ENCODE peak calls at places on chromosome 12, in seven cellular contexts. P is foreskin fibroblast, C is lower leg skin, K is RWPE2, Y is epithelial cell of esophagus, L is uterus, V is astrocyte of the spinal cord. M is an unnamed sample.

GRCh38 chr12:52198454-52199215 is 6.8 kb upstream of the KRT80 start:
- DNase-seq in Y (no peak), C (no peak), L (no peak), K (no peak), P (no peak), V (no peak), M (no peak)

GRCh38 chr12:123942277-123942653 is 30.4 kb downstream of the CCDC92 start:
- DNase-seq in L (no peak), Y (peak; percentile 20), P (peak; percentile 90), V (peak; percentile 86), K (no peak), C (no peak), M (peak; percentile 24)

GRCh38 chr12:80187660-80188090 is 88.3 kb downstream of the OTOGL start:
- DNase-seq in Y (peak; percentile 20), L (peak; percentile 14), C (no peak), P (peak; percentile 68), K (no peak), V (peak; percentile 56), M (no peak)

GRCh38 chr12:115879354-115879753 is 398.1 kb downstream of the MED13L start:
- DNase-seq in Y (no peak), L (no peak), V (no peak), K (no peak), P (no peak), C (no peak), M (no peak)

GRCh38 chr12:122533841-122534240 is 6.8 kb downstream of the KNTC1 start:
- DNase-seq in V (no peak), K (no peak), P (no peak), Y (no peak), C (no peak), L (no peak), M (no peak)

GRCh38 chr12:96166765-96167164 is 27.4 kb upstream of the ELK3 start:
- DNase-seq in L (no peak), C (no peak), Y (no peak), P (no peak), K (no peak), V (no peak), M (no peak)

GRCh38 chr12:20426191-20426590 is 57.9 kb downstream of the PDE3A start:
- DNase-seq in P (peak; percentile 3), V (no peak), K (no peak), C (peak; percentile 46), L (peak; percentile 53), Y (no peak), M (no peak)

GRCh38 chr12:47882796-47883546 is 21.8 kb downstream of the VDR start:
- DNase-seq in Y (peak; percentile 42), C (no peak), K (peak; percentile 45), L (no peak), P (no peak), V (no peak), M (no peak)

GRCh38 chr12:64757778-64758177 is 1.4 kb downstream of the GNS start:
- DNase-seq in C (no peak), K (no peak), Y (peak; percentile 25), P (no peak), L (no peak), V (no peak), M (no peak)

GRCh38 chr12:2536724-2537123 is 258.0 kb upstream of the FKBP4 start:
- DNase-seq in Y (no peak), P (no peak), K (no peak), V (no peak), L (no peak), C (no peak), M (no peak)

GRCh38 chr12:106897082-106897481 is 58.6 kb upstream of the TMEM263 start:
- DNase-seq in L (no peak), V (peak; percentile 16), K (no peak), P (no peak), Y (no peak), C (no peak), M (no peak)

GRCh38 chr12:52442600-52443061 is 8.5 kb upstream of the KRT75 start:
- DNase-seq in P (peak; percentile 10), Y (peak; percentile 95), K (peak; percentile 95), L (no peak), V (peak; percentile 67), C (no peak), M (no peak)

GRCh38 chr12:49868952-49869815 is 26.3 kb upstream of the BCDIN3D start:
- DNase-seq in K (no peak), Y (no peak), P (peak; percentile 90), V (peak; percentile 82), L (peak; percentile 97), C (peak; percentile 47), M (peak; percentile 86)

GRCh38 chr12:30796891-30797371 is 42.2 kb upstream of the CAPRIN2 start:
- DNase-seq in C (no peak), Y (peak; percentile 35), K (no peak), L (no peak), V (peak; percentile 45), P (peak; percentile 52), M (no peak)

GRCh38 chr12:107326237-107326636 is 232.9 kb upstream of the CRY1 start:
- DNase-seq in C (no peak), Y (no peak), L (no peak), P (no peak), V (no peak), K (no peak), M (no peak)

GRCh38 chr12:4477133-4477532 is 31.5 kb upstream of the FGF6 start:
- DNase-seq in K (no peak), V (no peak), L (no peak), P (no peak), Y (peak; percentile 13), C (no peak), M (no peak)

GRCh38 chr12:106282457-106283097 is 20.0 kb upstream of the TCP11L2 start:
- DNase-seq in P (peak; percentile 43), K (no peak), L (peak; percentile 32), C (peak; percentile 18), Y (peak; percentile 91), V (peak; percentile 46), M (no peak)

GRCh38 chr12:14417717-14418116 is 52.2 kb downstream of the ATF7IP start:
- DNase-seq in V (peak; percentile 94), K (no peak), L (peak; percentile 29), C (peak; percentile 35), Y (peak; percentile 88), P (peak; percentile 84), M (peak; percentile 25)

GRCh38 chr12:10140001-10140400 is 10.0 kb upstream of the CLEC7A start:
- DNase-seq in V (peak; percentile 71), P (peak; percentile 17), C (no peak), L (no peak), Y (peak; percentile 75), K (no peak), M (no peak)

GRCh38 chr12:92470608-92471021 is 232.2 kb upstream of the PLEKHG7 start:
- DNase-seq in Y (peak; percentile 24), P (no peak), C (no peak), K (no peak), V (no peak), L (no peak), M (no peak)

GRCh38 chr12:65891987-65892481 is 67.8 kb downstream of the HMGA2 start:
- DNase-seq in L (peak; percentile 76), P (peak; percentile 97), Y (peak; percentile 93), V (peak; percentile 99), C (peak; percentile 91), K (peak; percentile 79), M (peak; percentile 99)
- H3K4me3 ChIP-seq in L (no peak overlapping the region), P (peak overlapping the region; percentile 40), Y (no peak overlapping the region), V (no peak overlapping the region), C (no peak overlapping the region), K (no peak overlapping the region), M (peak overlapping the region; percentile 16)

GRCh38 chr12:16076970-16077527 is 165.9 kb downstream of the DERA start:
- DNase-seq in V (no peak), C (no peak), Y (no peak), L (no peak), K (no peak), P (no peak), M (no peak)

GRCh38 chr12:16075887-16076286 is 164.8 kb downstream of the DERA start:
- DNase-seq in V (no peak), L (no peak), C (no peak), P (no peak), K (no peak), Y (no peak), M (no peak)

DNA sequence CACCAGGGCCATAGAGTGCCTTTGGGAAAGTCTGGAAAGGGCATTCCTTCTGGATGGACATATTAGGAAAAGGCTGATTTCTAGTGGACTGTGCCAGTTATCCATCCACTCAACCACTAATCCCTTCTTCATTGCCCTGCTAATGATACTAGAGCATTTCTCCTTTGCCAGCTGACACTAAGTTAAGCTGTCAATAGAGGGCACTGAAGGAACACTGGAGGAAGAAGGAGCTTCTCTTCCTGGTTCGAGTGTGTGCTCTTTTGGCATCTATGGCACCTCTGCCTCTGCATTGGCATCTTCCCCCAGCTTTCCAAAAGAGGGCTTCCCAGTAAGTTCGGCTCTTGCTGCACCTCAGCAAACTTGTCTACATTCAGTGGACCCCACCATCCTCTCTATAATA is 165.4 kb downstream of the DERA start:
- DNase-seq in Y (peak; percentile 63), C (no peak), L (no peak), V (peak; percentile 11), K (no peak), P (peak; percentile 3), M (no peak)
- TF ChIP-seq CTCF in Y (peak; percentile 77), C (no peak), L (no peak), V (peak; percentile 37), K (no peak), P (peak; percentile 27), M (peak; percentile 40)

DNA sequence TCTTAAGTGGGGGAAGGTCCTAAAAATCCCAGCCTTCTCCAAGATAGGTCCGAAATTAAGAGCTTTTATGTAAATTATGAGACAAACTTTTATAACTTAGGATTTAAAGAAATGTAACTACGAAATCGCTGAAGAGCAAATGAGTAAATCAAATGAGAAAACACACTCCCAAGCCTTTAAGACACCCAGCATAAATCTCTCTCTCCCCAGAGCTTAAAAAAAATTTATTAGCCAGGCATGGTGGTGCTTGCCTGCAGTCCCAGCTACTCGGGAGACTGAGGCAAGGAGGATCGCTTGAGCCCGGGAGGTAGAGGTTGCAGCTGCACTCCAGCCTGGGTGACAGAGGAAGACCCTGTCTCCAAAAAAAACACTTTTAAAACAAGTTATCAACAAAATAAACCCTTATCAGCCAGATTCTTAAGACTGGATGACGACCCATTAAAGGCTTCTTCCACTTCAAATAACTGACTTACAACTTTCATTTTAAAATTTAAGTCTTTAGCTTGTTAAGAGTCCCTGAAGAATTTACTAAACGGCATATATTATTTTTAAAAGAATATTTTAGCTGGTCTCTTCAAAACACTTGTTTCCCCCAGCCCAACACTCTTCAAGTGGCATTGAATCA is 3.2 kb downstream of the PTGES3 start:
- DNase-seq in L (no peak), V (no peak), K (no peak), Y (no peak), P (no peak), C (no peak), M (no peak)
- H3K4me3 ChIP-seq in L (peak overlapping the region; percentile 21), V (peak overlapping the region; percentile 27), K (peak overlapping the region; percentile 65), Y (peak overlapping the region; percentile 99), P (peak overlapping the region; percentile 37), C (no peak overlapping the region), M (peak overlapping the region; percentile 7)

GRCh38 chr12:27969901-27970390 is 2.6 kb downstream of the PTHLH start:
- DNase-seq in C (no peak), L (peak; percentile 40), P (no peak), K (peak; percentile 68), Y (peak; percentile 90), V (peak; percentile 57), M (no peak)

GRCh38 chr12:27969011-27969900 is 3.3 kb downstream of the PTHLH start:
- DNase-seq in L (peak; percentile 16), Y (peak; percentile 47), C (no peak), K (no peak), V (peak; percentile 28), P (no peak), M (no peak)

GRCh38 chr12:27971606-27972005 is 927 bp downstream of the PTHLH start:
- DNase-seq in P (no peak), V (no peak), K (no peak), Y (no peak), C (no peak), L (no peak), M (no peak)

GRCh38 chr12:27970981-27971489 is 1.5 kb downstream of the PTHLH start:
- DNase-seq in C (no peak), P (no peak), V (peak; percentile 19), K (no peak), L (no peak), Y (peak; percentile 81), M (no peak)

GRCh38 chr12:27970391-27970980 is 2.0 kb downstream of the PTHLH start:
- DNase-seq in C (no peak), K (no peak), L (peak; percentile 25), Y (peak; percentile 81), P (no peak), V (peak; percentile 43), M (no peak)
- TF ChIP-seq CTCF in C (no peak), K (peak; percentile 5), L (no peak), Y (no peak), P (no peak), V (no peak), M (no peak)